ENCODE peak calls at places on chromosomes 11 and 22, in six cellular contexts. Z is GM12878, V is HCT116, Q is H1, S is HepG2, G is K562. O is an unnamed sample.

GRCh38 chr11:13288375-13289029 is 10.9 kb downstream of the BMAL1 start:
- DNase-seq in Z (no peak), V (no peak), Q (no peak), S (no peak), G (no peak), O (no peak)

GRCh38 chr11:59012942-59013256 is 73.2 kb upstream of the GLYATL1B start:
- DNase-seq in Z (no peak), V (no peak), Q (no peak), S (no peak), G (no peak), O (no peak)

GRCh38 chr22:17112491-17113042 is 8.6 kb downstream of the TMEM121B start:
- DNase-seq in Z (no peak), V (no peak), Q (no peak), S (no peak), G (no peak), O (no peak)

GRCh38 chr11:68115285-68115684 is 5.9 kb downstream of the CHKA start:
- DNase-seq in Z (no peak), V (no peak), Q (no peak), S (no peak), G (no peak), O (no peak)

GRCh38 chr11:67632175-67632981 is 2.6 kb upstream of the NUDT8 start:
- DNase-seq in Z (no peak), V (no peak), Q (no peak), S (peak), G (no peak), O (no peak)

GRCh38 chr11:119880873-119881272 is 151.9 kb upstream of the NECTIN1 start:
- DNase-seq in Z (no peak), V (no peak), Q (no peak), S (no peak), G (no peak), O (no peak)

GRCh38 chr11:69204246-69205124 is 48.8 kb downstream of the SMIM38 start:
- DNase-seq in Z (no peak), V (no peak), Q (no peak), S (peak), G (no peak), O (no peak)

GRCh38 chr11:76810151-76810853 is 27.1 kb downstream of the TSKU start:
- DNase-seq in Z (no peak), V (peak), Q (no peak), S (no peak), G (no peak), O (no peak)

GRCh38 chr11:77435972-77436371 is 37.9 kb downstream of the PAK1 start:
- DNase-seq in Z (no peak), V (no peak), Q (no peak), S (no peak), G (no peak), O (no peak)

GRCh38 chr11:59271811-59272327 is 59.1 kb upstream of the MPEG1 start:
- DNase-seq in Z (no peak), V (no peak), Q (no peak), S (no peak), G (no peak), O (no peak)

GRCh38 chr11:24687748-24688147 is 190.9 kb downstream of the LUZP2 start:
- DNase-seq in Z (no peak), V (no peak), Q (no peak), S (no peak), G (no peak), O (no peak)

GRCh38 chr22:47198801-47199251 is 436.4 kb downstream of the TBC1D22A start:
- DNase-seq in Z (no peak), V (no peak), Q (peak), S (no peak), G (no peak), O (no peak)

GRCh38 chr22:28426346-28427132 is 253.1 kb downstream of the TTC28 start:
- DNase-seq in Z (no peak), V (no peak), Q (no peak), S (peak), G (no peak), O (no peak)

GRCh38 chr11:77188912-77189491 is 61.0 kb downstream of the MYO7A start:
- DNase-seq in Z (no peak), V (no peak), Q (no peak), S (no peak), G (no peak), O (no peak)

GRCh38 chr11:418343-419247 is 3.8 kb upstream of the SIGIRR start:
- DNase-seq in Z (no peak), V (no peak), Q (peak), S (no peak), G (no peak), O (no peak)

GRCh38 chr11:44693654-44694119 is 33.1 kb upstream of the TSPAN18 start:
- DNase-seq in Z (no peak), V (no peak), Q (no peak), S (no peak), G (no peak), O (no peak)

GRCh38 chr11:27524155-27524554 is 17.6 kb upstream of the LIN7C start:
- DNase-seq in Z (no peak), V (peak), Q (peak), S (peak), G (peak), O (peak)

DNA sequence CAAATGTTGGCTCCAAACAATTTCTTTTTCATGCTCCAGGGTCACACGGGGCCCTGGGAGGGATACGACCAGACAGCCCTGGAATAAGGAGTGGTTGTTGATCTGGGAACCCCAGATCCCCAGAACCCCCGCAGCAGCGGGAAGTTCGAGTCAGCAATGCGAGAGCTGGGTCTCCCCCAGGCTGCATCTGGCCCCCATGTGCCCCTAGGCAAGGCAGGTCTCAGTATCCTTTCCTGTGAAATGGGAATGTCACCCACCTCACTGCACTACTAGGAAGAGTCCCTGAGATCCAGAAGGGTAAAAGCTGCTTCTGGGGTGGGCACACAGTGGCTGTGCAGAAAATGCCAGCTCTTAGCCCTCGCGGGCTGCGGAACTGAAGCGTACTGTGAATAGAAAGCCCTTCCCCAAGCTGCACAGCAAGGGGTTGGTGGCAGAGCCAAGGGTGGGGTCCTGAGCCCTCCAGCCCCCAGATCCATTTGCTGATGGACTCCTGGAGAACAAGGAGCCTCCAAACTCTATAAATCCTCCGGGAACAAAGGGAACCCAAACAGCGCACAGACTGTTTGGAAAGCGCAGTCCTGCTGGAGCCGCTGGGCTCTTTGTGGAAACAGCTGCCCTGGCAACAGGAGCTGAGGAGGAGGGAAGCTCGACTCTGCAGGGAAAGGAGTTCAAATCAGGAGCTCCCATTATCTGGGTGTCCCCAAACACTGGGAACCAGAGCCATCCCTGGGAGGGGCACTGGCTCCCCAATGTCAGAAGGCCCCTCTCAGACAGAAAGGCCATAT is 68.2 kb upstream of the SHISAL1 start:
- DNase-seq in Z (no peak), V (no peak), Q (no peak), S (no peak), G (no peak), O (no peak)
- H3K4me3 ChIP-seq in Z (no peak), V (no peak), Q (no peak), S (no peak), G (no peak), O (no peak)

DNA sequence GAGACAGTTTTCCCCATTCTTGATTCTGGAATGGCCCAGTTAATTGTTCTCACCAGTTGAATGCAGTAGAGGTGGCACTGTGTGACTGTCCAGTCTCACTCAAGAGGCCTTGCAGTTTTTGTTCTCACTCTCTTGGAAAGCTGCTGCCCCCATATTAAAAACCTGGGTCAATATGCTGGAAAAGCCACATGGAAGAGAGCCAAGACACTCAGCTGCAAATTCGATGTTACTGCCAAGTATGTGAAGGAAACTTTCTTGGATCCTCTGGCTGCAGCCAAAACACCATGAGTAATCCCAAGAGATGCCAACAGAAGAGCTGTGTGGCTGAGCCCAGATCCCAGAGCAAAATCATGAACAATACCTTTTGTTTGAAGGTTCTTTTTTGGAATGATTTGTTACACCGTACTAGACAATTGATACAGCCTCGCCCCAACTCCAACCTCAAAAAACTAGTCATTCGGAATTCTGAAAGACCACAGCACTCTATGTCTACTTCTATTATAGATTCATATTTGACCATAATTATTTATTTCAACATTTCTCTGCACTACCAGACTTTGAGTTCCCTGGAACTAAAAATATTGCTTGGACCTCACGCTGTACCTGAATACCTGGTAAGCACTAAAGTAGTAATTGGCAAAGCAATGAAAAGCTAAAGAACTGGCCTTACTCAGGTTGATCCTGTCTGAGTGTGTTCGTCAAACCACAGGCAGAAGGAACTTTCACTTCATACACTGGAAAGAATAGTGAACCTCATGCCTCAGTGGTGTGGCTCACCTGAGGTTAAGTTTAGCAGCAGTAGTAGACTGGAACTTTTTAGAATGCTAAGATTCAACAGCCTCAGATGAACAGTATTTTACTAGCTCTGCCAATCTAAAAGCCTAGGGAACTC is 378.8 kb downstream of the ETS1 start:
- DNase-seq in Z (no peak), V (peak), Q (no peak), S (no peak), G (no peak), O (no peak)
- TF ChIP-seq ZNF274 in Z (no peak), V (no peak), Q (no peak), S (no peak), G (no peak), O (no peak)

GRCh38 chr22:37331811-37332536 is 49.7 kb downstream of the CYTH4 start:
- DNase-seq in Z (no peak), V (no peak), Q (no peak), S (no peak), G (peak), O (no peak)

GRCh38 chr22:37334461-37334858 is 52.2 kb downstream of the CYTH4 start:
- DNase-seq in Z (no peak), V (no peak), Q (no peak), S (no peak), G (no peak), O (no peak)

GRCh38 chr22:37335819-37336199 is 53.5 kb downstream of the CYTH4 start:
- DNase-seq in Z (no peak), V (no peak), Q (no peak), S (no peak), G (no peak), O (no peak)

GRCh38 chr22:37334859-37335818 is 52.8 kb downstream of the CYTH4 start:
- DNase-seq in Z (no peak), V (no peak), Q (peak), S (no peak), G (no peak), O (no peak)

GRCh38 chr22:37333724-37334460 is 51.6 kb downstream of the CYTH4 start:
- DNase-seq in Z (no peak), V (no peak), Q (no peak), S (no peak), G (no peak), O (no peak)
- H3K4me3 ChIP-seq in Z (no peak), V (no peak), Q (peak), S (no peak), G (no peak), O (peak)

GRCh38 chr11:15850992-15851615 is 505.2 kb downstream of the SOX6 start:
- DNase-seq in Z (no peak), V (no peak), Q (no peak), S (no peak), G (no peak), O (no peak)
- TF ChIP-seq ZNF274 in Z (no peak), V (no peak), Q (no peak), S (no peak), G (no peak), O (no peak)

DNA sequence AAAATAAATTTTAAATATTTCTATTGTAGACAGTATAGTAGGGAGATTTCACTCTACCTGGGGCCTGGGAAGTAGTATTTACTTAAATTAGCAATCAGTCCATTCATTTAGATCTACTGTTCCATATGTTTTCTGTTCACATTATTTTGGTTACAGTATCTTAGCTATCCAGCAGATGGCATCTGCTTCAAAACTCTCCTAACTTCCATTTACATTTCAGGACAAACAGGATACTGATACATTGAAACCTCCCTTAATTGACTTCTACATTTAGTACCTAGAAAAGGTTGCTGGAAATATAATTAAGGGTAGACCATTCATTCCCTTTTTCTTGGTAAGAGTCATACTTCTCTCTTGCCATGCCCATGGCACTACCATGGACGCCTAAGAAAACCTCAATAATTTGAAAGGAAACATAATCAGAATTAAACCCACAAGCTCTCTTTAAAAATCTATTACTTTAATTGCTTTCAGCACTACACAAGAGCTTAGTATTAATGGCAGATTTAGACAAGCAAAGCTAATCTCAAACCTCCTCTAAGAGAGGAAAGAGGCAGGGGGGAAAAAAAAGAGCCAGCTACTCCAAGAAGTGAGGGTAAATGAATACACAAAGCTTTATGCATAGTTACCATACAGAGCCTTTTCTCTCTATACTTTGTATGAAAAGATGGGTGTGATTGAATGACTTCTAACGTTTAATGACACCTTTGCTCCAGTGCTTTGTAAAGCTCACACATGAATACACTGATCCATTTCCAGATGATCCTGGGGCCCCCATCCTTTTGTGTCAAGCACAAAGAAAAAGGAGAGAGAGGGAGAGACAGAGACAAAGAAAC is 131.2 kb upstream of the MTMR2 start:
- DNase-seq in Z (no peak), V (peak), Q (no peak), S (peak), G (peak), O (peak)
- H3K4me3 ChIP-seq in Z (no peak), V (no peak), Q (no peak), S (no peak), G (no peak), O (no peak)

GRCh38 chr11:96893988-96894387 is 504.2 kb downstream of the JRKL start:
- DNase-seq in Z (no peak), V (no peak), Q (no peak), S (no peak), G (no peak), O (no peak)
- TF ChIP-seq ZNF274 in Z (no peak), V (no peak), Q (no peak), S (no peak), G (no peak), O (no peak)

GRCh38 chr11:7892751-7893356 is 38.2 kb downstream of the OR10A6 start:
- DNase-seq in Z (no peak), V (peak), Q (no peak), S (peak), G (peak), O (no peak)
- H3K4me3 ChIP-seq in Z (no peak), V (no peak), Q (no peak), S (no peak), G (no peak), O (no peak)

GRCh38 chr22:39478461-39478860 is 21.6 kb downstream of the MGAT3 start:
- DNase-seq in Z (no peak), V (no peak), Q (peak), S (no peak), G (peak), O (no peak)

GRCh38 chr22:39479254-39479653 is 22.4 kb downstream of the MGAT3 start:
- DNase-seq in Z (no peak), V (no peak), Q (no peak), S (no peak), G (no peak), O (no peak)

GRCh38 chr22:39481595-39481994 is 20.5 kb upstream of the MIEF1 start:
- DNase-seq in Z (no peak), V (no peak), Q (no peak), S (no peak), G (no peak), O (no peak)

GRCh38 chr22:39481054-39481453 is 21.0 kb upstream of the MIEF1 start:
- DNase-seq in Z (no peak), V (no peak), Q (no peak), S (no peak), G (no peak), O (no peak)

GRCh38 chr22:39482768-39483167 is 19.3 kb upstream of the MIEF1 start:
- DNase-seq in Z (no peak), V (no peak), Q (no peak), S (no peak), G (no peak), O (no peak)
- TF ChIP-seq ZNF274 in Z (no peak), V (no peak), Q (no peak), S (no peak), G (no peak), O (no peak)